ENCODE peak calls at places on chromosomes 11 and 22, in nine cellular contexts. W is brain microvascular endothelial cell; A is AG09309; U is cardiac fibroblast; T is GM12865; E is thyroid gland; Y is IMR-90; G is dorsolateral prefrontal cortex; L is CD8-positive, alpha-beta T cell. Z is an unnamed sample.

GRCh38 chr11:95443386-95443785 is 212.4 kb upstream of the SESN3 start:
- DNase-seq in G (no peak), L (no peak), Y (no peak), T (peak; percentile 68), U (no peak), W (no peak), A (no peak), E (no peak), Z (no peak)

GRCh38 chr11:94131363-94132115 is 2.9 kb downstream of the PANX1 start:
- DNase-seq in Y (peak; percentile 50), G (no peak), U (peak; percentile 73), E (peak; percentile 54), L (no peak), T (no peak), W (no peak), A (no peak), Z (peak; percentile 69)

GRCh38 chr11:93606314-93606713 is 55.2 kb upstream of the CEP295 start:
- DNase-seq in Y (no peak), G (no peak), W (no peak), T (no peak), A (no peak), E (no peak), U (no peak), L (no peak), Z (no peak)

GRCh38 chr11:44950036-44950624 is 553 bp downstream of the TP53I11 start:
- DNase-seq in W (no peak), L (peak; percentile 57), A (no peak), G (no peak), T (no peak), Y (no peak), E (peak; percentile 37), U (no peak), Z (no peak)

GRCh38 chr22:42990131-42990838 is 24.7 kb downstream of the PACSIN2 start:
- DNase-seq in L (no peak), A (peak; percentile 80), E (no peak), G (no peak), U (peak; percentile 90), T (no peak), W (peak; percentile 79), Y (peak; percentile 89), Z (peak; percentile 90)

GRCh38 chr11:842370-843002 is at the start of the genes POLR2L and TSPAN4:
- DNase-seq in U (peak; percentile 94), W (peak; percentile 71), T (peak; percentile 96), E (peak; percentile 90), A (no peak), G (peak; percentile 85), Y (peak; percentile 84), L (peak; percentile 94), Z (peak; percentile 90)

GRCh38 chr11:96648991-96649390 is 259.2 kb downstream of the JRKL start:
- DNase-seq in T (no peak), A (no peak), U (no peak), G (no peak), Y (no peak), W (no peak), E (no peak), L (no peak), Z (no peak)

GRCh38 chr11:22787565-22788162 is 41.9 kb downstream of the SVIP start:
- DNase-seq in G (no peak), T (peak; percentile 56), W (peak; percentile 27), U (peak; percentile 67), Y (peak; percentile 56), E (peak; percentile 8), A (peak; percentile 2), L (no peak), Z (peak; percentile 78)

GRCh38 chr11:106156290-106156937 is 79.0 kb downstream of the AASDHPPT start:
- DNase-seq in G (no peak), Y (peak; percentile 83), W (peak; percentile 67), T (peak; percentile 38), A (peak; percentile 66), E (peak; percentile 20), L (no peak), U (peak; percentile 90), Z (peak; percentile 94)

GRCh38 chr22:22770280-22770871 is 117.2 kb upstream of the IGLL5 start:
- DNase-seq in W (peak; percentile 22), E (peak; percentile 40), Y (no peak), U (peak; percentile 36), G (no peak), L (peak; percentile 65), A (no peak), T (peak; percentile 11), Z (peak; percentile 31)

GRCh38 chr22:41834005-41834975 is 1.4 kb downstream of the SREBF2 start:
- DNase-seq in Y (no peak), E (no peak), A (no peak), U (no peak), G (no peak), T (peak; percentile 33), L (no peak), W (no peak), Z (no peak)

GRCh38 chr22:24554316-24555159 is at the start of gene GUCD1:
- DNase-seq in W (peak; percentile 37), A (no peak), T (peak; percentile 52), U (peak; percentile 53), Y (peak; percentile 41), G (no peak), E (peak; percentile 30), L (no peak), Z (peak; percentile 37)

GRCh38 chr11:113584371-113584770 is 109.2 kb upstream of the DRD2 start:
- DNase-seq in W (no peak), U (no peak), T (no peak), G (no peak), Y (no peak), A (no peak), L (no peak), E (no peak), Z (no peak)

GRCh38 chr22:42284643-42285181 is 14.3 kb upstream of the TCF20 start:
- DNase-seq in A (no peak), E (no peak), L (no peak), U (no peak), T (no peak), G (peak; percentile 42), Y (no peak), W (no peak), Z (no peak)

GRCh38 chr22:19970479-19971275 is 29.1 kb upstream of the TXNRD2 start:
- DNase-seq in Y (peak; percentile 51), G (no peak), E (peak; percentile 61), L (peak; percentile 89), A (peak; percentile 7), U (peak; percentile 72), W (peak; percentile 30), T (peak; percentile 74), Z (peak; percentile 64)

GRCh38 chr11:8905528-8906165 is 5.3 kb upstream of the AKIP1 start:
- DNase-seq in U (peak; percentile 71), W (peak; percentile 87), A (peak; percentile 67), Y (peak; percentile 83), T (no peak), E (no peak), L (no peak), G (no peak), Z (peak; percentile 81)

GRCh38 chr11:129249351-129249750 is 57.2 kb upstream of the ARHGAP32 start:
- DNase-seq in G (no peak), W (peak; percentile 50), E (no peak), A (peak; percentile 82), U (peak; percentile 73), L (no peak), Y (peak; percentile 87), T (no peak), Z (peak; percentile 84)

GRCh38 chr11:17502630-17503029 is 26.0 kb upstream of the ABCC8 start:
- DNase-seq in G (no peak), A (no peak), L (no peak), U (no peak), T (no peak), W (no peak), E (no peak), Y (no peak), Z (no peak)

DNA sequence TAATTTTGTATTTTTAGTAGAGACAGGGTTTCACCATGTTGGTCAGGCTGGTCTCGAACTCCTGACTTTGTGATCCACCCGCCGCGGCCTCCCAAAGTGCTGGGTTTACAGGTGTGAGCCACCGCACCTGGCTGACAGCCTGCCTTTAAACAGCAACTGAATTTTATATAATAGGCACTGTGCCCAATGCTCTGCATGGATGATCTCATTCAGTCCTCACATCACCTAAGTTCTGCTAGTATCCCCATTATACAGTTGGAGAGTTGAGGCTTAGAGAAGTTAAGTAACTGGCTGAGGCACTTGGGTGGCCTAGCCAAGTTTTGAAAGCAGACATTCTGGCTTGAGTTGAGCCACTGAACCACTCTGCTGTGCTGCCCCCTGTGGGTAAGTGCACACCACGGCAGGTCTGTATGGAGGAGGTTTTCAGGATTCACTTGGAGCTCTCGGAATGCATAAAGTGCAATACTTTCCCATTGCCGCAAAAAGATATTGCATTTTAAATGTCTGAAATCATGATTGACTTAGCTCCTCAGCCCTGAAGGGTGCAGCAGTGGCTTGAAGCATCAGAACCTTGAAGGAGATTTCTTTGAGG is 112.4 kb downstream of the LDLRAD3 start:
- DNase-seq in L (no peak), A (no peak), G (no peak), U (peak; percentile 75), E (no peak), T (peak; percentile 32), Y (peak; percentile 40), W (peak; percentile 26), Z (peak; percentile 80)
- TF ChIP-seq CTCF in L (no peak), A (peak; percentile 50), G (peak; percentile 38), U (peak; percentile 65), E (no peak), T (peak; percentile 60), Y (peak; percentile 44), W (peak; percentile 83), Z (peak; percentile 70)

GRCh38 chr11:77762426-77762825 is 58.1 kb downstream of the RSF1 start:
- DNase-seq in Y (no peak), G (no peak), L (no peak), T (no peak), U (no peak), E (no peak), A (no peak), W (no peak), Z (no peak)

GRCh38 chr11:77761481-77761880 is 59.0 kb downstream of the RSF1 start:
- DNase-seq in U (no peak), G (no peak), Y (no peak), L (no peak), E (no peak), T (no peak), A (no peak), W (no peak), Z (no peak)
- H3K4me3 ChIP-seq in U (no peak overlapping the region), G (no peak overlapping the region), Y (no peak overlapping the region), L (no peak overlapping the region), E (no peak overlapping the region), T (no peak overlapping the region), A (no peak overlapping the region), W (no peak overlapping the region), Z (no peak overlapping the region)

DNA sequence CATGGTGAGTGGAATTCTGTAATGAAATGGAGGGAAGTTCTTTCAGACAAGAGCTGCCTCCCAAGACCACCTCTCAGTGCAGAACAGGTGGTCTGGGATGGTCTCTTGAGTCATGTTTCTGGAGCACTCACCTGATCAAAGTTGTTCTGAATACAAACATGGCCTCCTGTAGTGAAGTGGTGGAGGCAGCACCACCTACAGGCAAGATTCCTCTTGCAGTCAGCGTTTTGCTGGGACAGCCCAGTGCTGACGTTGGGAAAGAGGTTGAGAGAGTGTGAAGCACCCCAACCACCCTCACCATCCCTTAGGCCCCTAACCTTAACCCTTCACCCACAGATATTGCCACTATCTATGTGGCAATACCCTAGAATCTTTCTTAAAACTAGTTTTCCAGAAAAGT is 371.4 kb downstream of the CADM1 start:
- DNase-seq in U (no peak), T (peak; percentile 23), Y (no peak), A (no peak), E (peak; percentile 11), L (no peak), G (no peak), W (no peak), Z (no peak)
- TF ChIP-seq CTCF in U (no peak), T (peak; percentile 36), Y (no peak), A (no peak), E (peak; percentile 13), L (no peak), G (no peak), W (peak; percentile 6), Z (no peak)

GRCh38 chr22:30573594-30574094 is 821 bp downstream of the GAL3ST1 start:
- DNase-seq in L (no peak), A (no peak), E (no peak), U (no peak), Y (no peak), W (no peak), T (no peak), G (no peak), Z (no peak)
- H3K4me3 ChIP-seq in L (no peak overlapping the region), A (no peak overlapping the region), E (no peak overlapping the region), U (no peak overlapping the region), Y (no peak overlapping the region), W (no peak overlapping the region), T (no peak overlapping the region), G (peak overlapping the region; percentile 81), Z (no peak overlapping the region)